ENCODE peak calls at places on chromosome 2, in eight cellular contexts. One of them, this sample, is unnamed.

GRCh38 chr2:54859997-54860701 is 136.7 kb downstream of the EML6 start:
- DNase-seq in spleen: no peak
- DNase-seq in prostate gland: no peak
- DNase-seq in GM12892: no peak
- DNase-seq in GM23338: no peak
- DNase-seq in GM12891: no peak
- DNase-seq in stomach: no peak
- DNase-seq in upper lobe of left lung: no peak
- DNase-seq in this sample: no peak

GRCh38 chr2:173982918-173983317 is 17.7 kb upstream of the SP3 start:
- DNase-seq in spleen: no peak
- DNase-seq in prostate gland: peak
- DNase-seq in GM12892: no peak
- DNase-seq in GM23338: no peak
- DNase-seq in GM12891: no peak
- DNase-seq in stomach: no peak
- DNase-seq in upper lobe of left lung: no peak
- DNase-seq in this sample: no peak

GRCh38 chr2:151052850-151053660 is 208.6 kb downstream of the RBM43 start:
- DNase-seq in spleen: no peak
- DNase-seq in prostate gland: no peak
- DNase-seq in GM12892: no peak
- DNase-seq in GM23338: no peak
- DNase-seq in GM12891: no peak
- DNase-seq in stomach: no peak
- DNase-seq in upper lobe of left lung: no peak
- DNase-seq in this sample: no peak

GRCh38 chr2:33212151-33212550 is 264.3 kb upstream of the RASGRP3 start:
- DNase-seq in spleen: no peak
- DNase-seq in prostate gland: no peak
- DNase-seq in GM12892: no peak
- DNase-seq in GM23338: no peak
- DNase-seq in GM12891: no peak
- DNase-seq in stomach: no peak
- DNase-seq in upper lobe of left lung: no peak
- DNase-seq in this sample: no peak

GRCh38 chr2:2942225-2942624 is 435.4 kb downstream of the EIPR1 start:
- DNase-seq in spleen: no peak
- DNase-seq in prostate gland: no peak
- DNase-seq in GM12892: no peak
- DNase-seq in GM23338: no peak
- DNase-seq in GM12891: no peak
- DNase-seq in stomach: no peak
- DNase-seq in upper lobe of left lung: no peak
- DNase-seq in this sample: no peak

GRCh38 chr2:46847726-46848421 is 67.7 kb downstream of the MCFD2 start:
- DNase-seq in spleen: no peak
- DNase-seq in prostate gland: no peak
- DNase-seq in GM12892: no peak
- DNase-seq in GM23338: no peak
- DNase-seq in GM12891: no peak
- DNase-seq in stomach: no peak
- DNase-seq in upper lobe of left lung: no peak
- DNase-seq in this sample: no peak

GRCh38 chr2:16613475-16613874 is 52.2 kb downstream of the CYRIA start:
- DNase-seq in spleen: no peak
- DNase-seq in prostate gland: no peak
- DNase-seq in GM12892: no peak
- DNase-seq in GM23338: peak
- DNase-seq in GM12891: no peak
- DNase-seq in stomach: no peak
- DNase-seq in upper lobe of left lung: no peak
- DNase-seq in this sample: no peak

GRCh38 chr2:240889601-240890560 is 6.1 kb downstream of the MAB21L4 start:
- DNase-seq in spleen: no peak
- DNase-seq in prostate gland: no peak
- DNase-seq in GM12892: no peak
- DNase-seq in GM23338: no peak
- DNase-seq in GM12891: no peak
- DNase-seq in stomach: no peak
- DNase-seq in upper lobe of left lung: no peak
- DNase-seq in this sample: peak

GRCh38 chr2:47198985-47199451 is 43.9 kb upstream of the STPG4 start:
- DNase-seq in spleen: no peak
- DNase-seq in prostate gland: no peak
- DNase-seq in GM12892: no peak
- DNase-seq in GM23338: no peak
- DNase-seq in GM12891: no peak
- DNase-seq in stomach: no peak
- DNase-seq in upper lobe of left lung: no peak
- DNase-seq in this sample: no peak

GRCh38 chr2:182784777-182785176 is 68.7 kb downstream of the DNAJC10 start:
- DNase-seq in spleen: no peak
- DNase-seq in prostate gland: no peak
- DNase-seq in GM12892: no peak
- DNase-seq in GM23338: peak
- DNase-seq in GM12891: no peak
- DNase-seq in stomach: no peak
- DNase-seq in upper lobe of left lung: no peak
- DNase-seq in this sample: no peak

GRCh38 chr2:106197878-106198277 is 3.8 kb upstream of the UXS1 start:
- DNase-seq in spleen: no peak
- DNase-seq in prostate gland: no peak
- DNase-seq in GM12892: no peak
- DNase-seq in GM23338: no peak
- DNase-seq in GM12891: no peak
- DNase-seq in stomach: no peak
- DNase-seq in upper lobe of left lung: no peak
- DNase-seq in this sample: no peak

GRCh38 chr2:73716518-73717250 is 20.5 kb downstream of the TPRKB start:
- DNase-seq in spleen: no peak
- DNase-seq in prostate gland: no peak
- DNase-seq in GM12892: no peak
- DNase-seq in GM23338: no peak
- DNase-seq in GM12891: no peak
- DNase-seq in stomach: no peak
- DNase-seq in upper lobe of left lung: no peak
- DNase-seq in this sample: no peak

GRCh38 chr2:8538951-8539621 is 142.8 kb upstream of the ID2 start:
- DNase-seq in spleen: peak
- DNase-seq in prostate gland: no peak
- DNase-seq in GM12892: no peak
- DNase-seq in GM23338: no peak
- DNase-seq in GM12891: no peak
- DNase-seq in stomach: peak
- DNase-seq in upper lobe of left lung: no peak
- DNase-seq in this sample: no peak

GRCh38 chr2:138209009-138209408 is 244.7 kb downstream of the HNMT start:
- DNase-seq in spleen: no peak
- DNase-seq in prostate gland: no peak
- DNase-seq in GM12892: no peak
- DNase-seq in GM23338: no peak
- DNase-seq in GM12891: no peak
- DNase-seq in stomach: no peak
- DNase-seq in upper lobe of left lung: no peak
- DNase-seq in this sample: no peak

DNA sequence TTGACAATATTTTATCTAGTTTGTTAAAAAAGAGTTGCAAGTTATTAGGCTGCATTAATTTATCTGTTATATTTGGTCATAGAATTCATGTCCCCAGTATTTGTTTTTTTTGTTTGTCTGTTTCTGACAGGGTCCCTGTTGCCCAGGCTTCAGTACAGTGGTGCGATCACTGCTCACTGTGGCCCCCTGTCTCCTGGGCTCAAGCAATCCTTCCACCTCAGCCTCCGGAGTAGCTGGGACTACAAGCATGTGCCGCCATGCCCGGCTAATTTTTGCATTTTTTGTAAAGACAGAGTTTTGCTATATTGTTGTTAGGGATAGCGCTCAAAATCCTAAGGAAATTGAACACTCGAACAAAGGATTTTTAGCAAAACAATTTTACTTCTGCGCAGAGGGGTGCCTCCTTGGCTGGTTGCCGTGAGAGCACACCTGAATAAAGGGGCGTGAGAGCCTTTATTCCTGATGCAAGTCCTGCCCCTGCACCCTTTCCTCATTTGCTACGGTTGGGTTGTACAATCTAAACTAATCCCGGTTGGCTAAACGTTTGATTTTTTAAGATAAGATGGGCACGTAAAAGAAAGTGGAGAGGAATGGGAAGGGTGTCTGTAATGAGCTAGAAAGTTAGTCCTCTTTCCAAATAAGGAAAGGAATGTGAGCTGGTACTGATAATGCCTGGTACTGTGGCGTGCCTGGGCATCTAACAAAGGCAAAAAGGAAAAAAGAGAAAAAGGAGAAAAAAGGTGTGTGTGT is 65.5 kb downstream of the COMMD1 start:
- DNase-seq in spleen: no peak
- DNase-seq in prostate gland: no peak
- DNase-seq in GM12892: no peak
- DNase-seq in GM23338: peak
- DNase-seq in GM12891: no peak
- DNase-seq in stomach: no peak
- DNase-seq in upper lobe of left lung: no peak
- DNase-seq in this sample: no peak
- TF ChIP-seq POLR2AphosphoS5 in spleen: no peak
- TF ChIP-seq POLR2AphosphoS5 in prostate gland: peak
- TF ChIP-seq POLR2AphosphoS5 in GM12892: no peak
- TF ChIP-seq POLR2AphosphoS5 in GM23338: no peak
- TF ChIP-seq POLR2AphosphoS5 in GM12891: no peak
- TF ChIP-seq POLR2AphosphoS5 in stomach: no peak
- TF ChIP-seq POLR2AphosphoS5 in upper lobe of left lung: no peak
- TF ChIP-seq POLR2AphosphoS5 in this sample: no peak

DNA sequence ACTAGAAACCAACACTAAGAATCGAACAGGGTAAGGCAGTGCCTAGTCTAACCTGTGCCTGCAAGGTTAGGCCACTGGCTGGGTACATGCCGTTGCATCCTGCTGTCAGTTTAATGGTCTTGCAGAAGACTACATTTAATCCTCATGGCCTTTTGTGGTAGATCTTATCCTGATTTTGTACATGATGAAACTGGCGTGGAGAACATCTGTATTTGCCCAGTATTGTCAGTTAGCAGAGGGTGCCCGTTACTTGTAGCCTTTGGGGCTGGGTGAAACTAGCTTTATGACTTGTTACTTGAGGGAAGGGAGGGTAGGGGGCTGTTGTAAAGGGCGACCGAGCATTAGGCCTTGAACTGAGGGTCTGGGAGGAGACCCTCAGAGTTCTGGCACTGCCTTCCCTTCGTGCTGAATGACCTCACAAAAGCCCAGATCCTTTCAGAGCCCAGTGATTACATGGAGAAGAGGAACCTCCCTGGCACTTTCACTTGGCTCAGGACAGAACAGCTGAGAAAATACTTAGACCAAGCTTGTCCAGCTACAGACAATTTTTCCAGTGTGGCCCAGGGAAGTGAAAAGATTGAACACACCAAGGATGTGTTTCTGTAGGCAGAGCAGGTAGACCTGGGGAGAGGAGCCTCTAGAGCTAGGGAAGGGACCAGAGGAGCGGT is 19.5 kb downstream of the SLC20A1 start:
- DNase-seq in spleen: no peak
- DNase-seq in prostate gland: peak
- DNase-seq in GM12892: no peak
- DNase-seq in GM23338: no peak
- DNase-seq in GM12891: no peak
- DNase-seq in stomach: no peak
- DNase-seq in upper lobe of left lung: no peak
- DNase-seq in this sample: no peak
- TF ChIP-seq POLR2AphosphoS5 in spleen: no peak
- TF ChIP-seq POLR2AphosphoS5 in prostate gland: peak
- TF ChIP-seq POLR2AphosphoS5 in GM12892: peak
- TF ChIP-seq POLR2AphosphoS5 in GM23338: no peak
- TF ChIP-seq POLR2AphosphoS5 in GM12891: no peak
- TF ChIP-seq POLR2AphosphoS5 in stomach: no peak
- TF ChIP-seq POLR2AphosphoS5 in upper lobe of left lung: no peak
- TF ChIP-seq POLR2AphosphoS5 in this sample: no peak

DNA sequence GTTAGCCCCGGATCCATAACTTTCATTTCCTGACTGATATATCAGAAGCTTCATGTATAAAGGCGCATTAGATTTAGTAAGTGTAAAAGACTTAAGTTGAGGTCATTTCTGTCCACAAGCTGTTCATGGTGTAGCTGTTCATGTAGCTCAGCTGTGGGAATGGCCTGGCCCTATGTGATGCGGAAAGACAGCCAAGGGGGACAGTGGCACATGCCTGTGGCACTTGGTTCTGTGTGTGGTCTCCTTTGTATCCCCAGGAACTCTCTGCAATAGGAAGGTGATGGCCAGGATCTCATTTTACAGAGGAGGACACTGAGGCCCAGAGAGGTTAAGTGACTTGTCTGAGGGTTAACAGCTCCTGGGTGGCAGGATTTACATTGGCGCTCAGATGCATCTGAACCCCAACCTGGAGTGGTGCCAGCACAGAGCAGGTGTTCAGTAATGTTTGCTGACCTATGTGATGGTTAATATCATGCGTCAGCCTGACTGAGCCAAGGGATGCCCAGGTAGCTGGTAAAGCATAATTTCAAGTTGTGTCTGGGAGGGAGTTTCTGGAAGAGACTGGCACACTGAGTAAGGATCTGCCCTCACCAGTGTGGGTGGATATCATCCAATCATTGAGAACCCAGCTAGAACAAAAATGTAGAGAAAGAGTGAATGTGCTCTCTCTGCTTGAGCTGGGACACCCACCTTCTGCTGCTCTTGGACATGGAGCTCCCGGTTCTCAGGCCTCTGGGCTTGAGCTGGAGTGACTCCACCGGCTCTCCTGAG is 25.4 kb downstream of the HPCAL1 start:
- DNase-seq in spleen: no peak
- DNase-seq in prostate gland: no peak
- DNase-seq in GM12892: no peak
- DNase-seq in GM23338: no peak
- DNase-seq in GM12891: no peak
- DNase-seq in stomach: peak
- DNase-seq in upper lobe of left lung: no peak
- DNase-seq in this sample: peak
- TF ChIP-seq POLR2AphosphoS5 in spleen: no peak
- TF ChIP-seq POLR2AphosphoS5 in prostate gland: no peak
- TF ChIP-seq POLR2AphosphoS5 in GM12892: no peak
- TF ChIP-seq POLR2AphosphoS5 in GM23338: no peak
- TF ChIP-seq POLR2AphosphoS5 in GM12891: no peak
- TF ChIP-seq POLR2AphosphoS5 in stomach: no peak
- TF ChIP-seq POLR2AphosphoS5 in upper lobe of left lung: no peak
- TF ChIP-seq POLR2AphosphoS5 in this sample: no peak

DNA sequence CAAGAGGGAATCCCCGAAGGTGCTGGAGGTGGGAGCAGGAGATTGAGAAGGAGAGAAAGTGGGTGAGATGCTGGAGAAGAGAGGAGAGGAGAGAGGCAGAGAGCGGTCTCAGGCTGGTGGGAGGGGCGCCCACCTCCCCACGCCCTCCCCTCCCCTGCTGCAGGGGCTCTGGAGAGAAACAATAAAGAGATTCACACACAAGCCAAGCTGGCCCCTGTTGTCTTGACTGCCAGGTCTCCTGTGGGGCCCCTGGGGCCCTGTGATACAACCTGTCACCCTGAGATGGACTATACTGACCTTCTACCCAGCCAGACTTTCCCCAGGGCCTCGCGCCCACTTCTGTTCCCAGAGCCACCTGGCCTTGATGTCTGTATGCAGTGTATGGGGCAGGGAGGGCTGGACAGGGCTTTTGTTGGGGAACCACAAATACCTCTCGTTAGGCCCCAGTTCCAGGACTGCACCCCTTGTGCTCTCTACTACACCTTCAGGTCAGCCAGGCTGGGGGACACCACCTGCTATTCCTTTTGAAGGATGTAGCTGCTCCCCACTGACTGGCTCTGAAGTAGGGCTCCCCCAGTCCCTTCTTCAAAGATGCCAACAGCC is 8.0 kb upstream of the SPEG start:
- DNase-seq in spleen: no peak
- DNase-seq in prostate gland: no peak
- DNase-seq in GM12892: no peak
- DNase-seq in GM23338: no peak
- DNase-seq in GM12891: no peak
- DNase-seq in stomach: no peak
- DNase-seq in upper lobe of left lung: no peak
- DNase-seq in this sample: peak
- TF ChIP-seq POLR2AphosphoS5 in spleen: no peak
- TF ChIP-seq POLR2AphosphoS5 in prostate gland: no peak
- TF ChIP-seq POLR2AphosphoS5 in GM12892: no peak
- TF ChIP-seq POLR2AphosphoS5 in GM23338: no peak
- TF ChIP-seq POLR2AphosphoS5 in GM12891: no peak
- TF ChIP-seq POLR2AphosphoS5 in stomach: peak
- TF ChIP-seq POLR2AphosphoS5 in upper lobe of left lung: no peak
- TF ChIP-seq POLR2AphosphoS5 in this sample: no peak

This sample was measured in transverse colon.